ENCODE peak calls at places on chromosome 18, in six cellular contexts. X is thoracic aorta, R is mesendoderm, V is body of pancreas, T is Karpas-422, W is Panc1. Q is an unnamed sample.

GRCh38 chr18:21571763-21572162 is 28.7 kb downstream of the ESCO1 start:
- DNase-seq in W (no peak), X (no peak), R (no peak), V (no peak), T (no peak), Q (no peak)

GRCh38 chr18:70221911-70222278 is 16.4 kb upstream of the RTTN start:
- DNase-seq in X (no peak), V (no peak), T (no peak), R (no peak), W (no peak), Q (no peak)

GRCh38 chr18:71189581-71189980 is 900.7 kb downstream of the SOCS6 start:
- DNase-seq in T (no peak), W (no peak), X (no peak), R (no peak), V (no peak), Q (no peak)

GRCh38 chr18:36601316-36601715 is 227.5 kb downstream of the TPGS2 start:
- DNase-seq in R (no peak), X (no peak), W (no peak), T (no peak), V (no peak), Q (no peak)

GRCh38 chr18:58402247-58402646 is 226.6 kb downstream of the ALPK2 start:
- DNase-seq in X (no peak), R (peak; percentile 37), W (no peak), T (no peak), V (peak; percentile 66), Q (no peak)

GRCh38 chr18:48929951-48930713 is 20.6 kb downstream of the SMAD7 start:
- DNase-seq in T (no peak), X (no peak), W (no peak), R (peak; percentile 49), V (peak; percentile 88), Q (no peak)

GRCh38 chr18:13284330-13285027 is 65.9 kb downstream of the LDLRAD4 start:
- DNase-seq in V (no peak), W (no peak), T (no peak), X (no peak), R (no peak), Q (no peak)

GRCh38 chr18:57803119-57803969 is at the start of gene ATP8B1:
- DNase-seq in V (peak; percentile 98), W (no peak), R (peak; percentile 94), X (no peak), T (no peak), Q (no peak)

GRCh38 chr18:54739476-54739875 is 88.8 kb upstream of the RAB27B start:
- DNase-seq in X (no peak), R (no peak), T (no peak), V (no peak), W (no peak), Q (no peak)

GRCh38 chr18:62837011-62837410 is 121.7 kb downstream of the PHLPP1 start:
- DNase-seq in R (no peak), X (no peak), W (no peak), T (no peak), V (no peak), Q (no peak)

GRCh38 chr18:46416706-46417638 is 240.0 kb downstream of the LOXHD1 start:
- DNase-seq in T (peak; percentile 88), V (no peak), R (peak; percentile 85), X (no peak), W (no peak), Q (peak; percentile 28)

GRCh38 chr18:6557052-6557451 is 142.3 kb upstream of the L3MBTL4 start:
- DNase-seq in W (no peak), X (no peak), T (no peak), R (peak; percentile 40), V (no peak), Q (no peak)

GRCh38 chr18:64405161-64405560 is 256.3 kb upstream of the LINC00305 start:
- DNase-seq in X (no peak), T (no peak), V (no peak), W (no peak), R (no peak), Q (no peak)

GRCh38 chr18:64409511-64409910 is 260.6 kb upstream of the LINC00305 start:
- DNase-seq in X (no peak), R (peak; percentile 48), W (no peak), V (peak; percentile 22), T (peak; percentile 83), Q (no peak)

GRCh38 chr18:64407606-64408005 is 258.7 kb upstream of the LINC00305 start:
- DNase-seq in T (no peak), V (no peak), X (no peak), W (no peak), R (no peak), Q (no peak)

GRCh38 chr18:64415218-64415617 is 266.3 kb upstream of the LINC00305 start:
- DNase-seq in V (no peak), T (no peak), W (no peak), R (no peak), X (no peak), Q (no peak)

GRCh38 chr18:64410685-64411084 is 261.8 kb upstream of the LINC00305 start:
- DNase-seq in X (no peak), T (no peak), R (no peak), W (no peak), V (no peak), Q (no peak)
- H3K27ac ChIP-seq in X (no peak overlapping the region), T (no peak overlapping the region), R (no peak overlapping the region), W (no peak overlapping the region), V (no peak overlapping the region), Q (no peak overlapping the region)

DNA sequence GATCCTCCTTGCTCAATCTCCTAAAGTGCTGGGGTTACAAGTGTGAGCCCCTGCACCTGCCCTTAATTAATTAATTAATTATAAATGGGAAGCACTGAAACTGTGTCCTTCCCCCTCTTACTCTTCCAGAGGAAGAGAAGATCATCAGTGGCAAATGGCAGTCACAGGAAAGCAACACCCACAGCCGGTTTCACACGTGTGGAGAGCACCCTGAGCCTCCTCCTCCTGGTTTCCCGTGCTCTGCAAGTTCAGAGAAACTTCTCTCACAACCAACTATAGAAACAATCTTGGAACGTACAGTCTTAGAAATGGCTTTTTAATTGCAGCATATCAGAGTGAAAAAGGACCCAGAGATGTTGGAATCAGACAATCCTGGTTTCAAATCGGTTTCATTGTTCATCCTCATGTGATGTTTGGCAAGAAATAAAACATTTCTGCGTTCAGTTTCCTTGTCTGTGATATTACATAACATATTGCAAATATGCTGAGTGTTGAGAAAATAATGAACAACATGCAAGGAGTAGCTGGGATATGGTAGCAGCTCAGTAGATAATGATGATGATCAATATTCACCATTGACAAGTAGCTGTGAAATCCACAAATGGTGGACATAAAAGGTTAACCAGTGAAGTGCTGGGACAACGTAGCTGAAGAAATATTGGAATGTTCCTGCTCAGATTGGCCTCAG is 141.0 kb upstream of the KCTD1 start:
- DNase-seq in W (no peak), R (no peak), V (no peak), X (no peak), T (no peak), Q (no peak)
- H3K4me3 ChIP-seq in W (no peak overlapping the region), R (no peak overlapping the region), V (no peak overlapping the region), X (no peak overlapping the region), T (no peak overlapping the region), Q (no peak overlapping the region)

GRCh38 chr18:68693091-68693815 is 21.7 kb downstream of the TMX3 start:
- DNase-seq in W (no peak), X (no peak), R (no peak), V (no peak), T (no peak), Q (no peak)
- H3K36me3 ChIP-seq in W (peaks cover 9% of the 10 kb centered on the region), X (peaks cover 8% of the 10 kb centered on the region), R (peaks cover 7% of the 10 kb centered on the region), V (peaks cover 3% of the 10 kb centered on the region), T (peaks cover 53% of the 10 kb centered on the region), Q (peaks cover 75% of the 10 kb centered on the region)

DNA sequence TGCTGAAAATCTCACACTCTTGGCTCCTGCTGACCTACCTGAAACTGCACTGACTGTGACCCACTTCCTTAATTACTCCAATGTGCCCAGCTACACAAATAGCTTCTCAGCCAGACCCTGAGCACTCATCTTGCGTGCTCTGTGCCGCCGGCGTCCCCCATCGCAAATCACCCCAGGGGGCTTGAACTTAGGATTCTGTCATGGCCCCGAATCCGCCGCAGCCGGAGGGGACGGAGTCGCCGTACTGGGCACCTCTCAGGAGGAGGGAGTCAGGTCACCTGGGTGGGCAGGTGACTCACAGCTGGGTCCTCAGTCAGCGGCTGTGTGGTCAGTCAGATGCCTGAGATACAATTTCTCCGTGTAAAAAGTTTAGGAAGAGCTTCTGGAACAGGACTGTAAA is 804.9 kb upstream of the SALL3 start:
- DNase-seq in T (no peak), V (no peak), W (no peak), X (no peak), R (no peak), Q (no peak)
- H3K27ac ChIP-seq in T (no peak overlapping the region), V (no peak overlapping the region), W (no peak overlapping the region), X (no peak overlapping the region), R (no peak overlapping the region), Q (no peak overlapping the region)

DNA sequence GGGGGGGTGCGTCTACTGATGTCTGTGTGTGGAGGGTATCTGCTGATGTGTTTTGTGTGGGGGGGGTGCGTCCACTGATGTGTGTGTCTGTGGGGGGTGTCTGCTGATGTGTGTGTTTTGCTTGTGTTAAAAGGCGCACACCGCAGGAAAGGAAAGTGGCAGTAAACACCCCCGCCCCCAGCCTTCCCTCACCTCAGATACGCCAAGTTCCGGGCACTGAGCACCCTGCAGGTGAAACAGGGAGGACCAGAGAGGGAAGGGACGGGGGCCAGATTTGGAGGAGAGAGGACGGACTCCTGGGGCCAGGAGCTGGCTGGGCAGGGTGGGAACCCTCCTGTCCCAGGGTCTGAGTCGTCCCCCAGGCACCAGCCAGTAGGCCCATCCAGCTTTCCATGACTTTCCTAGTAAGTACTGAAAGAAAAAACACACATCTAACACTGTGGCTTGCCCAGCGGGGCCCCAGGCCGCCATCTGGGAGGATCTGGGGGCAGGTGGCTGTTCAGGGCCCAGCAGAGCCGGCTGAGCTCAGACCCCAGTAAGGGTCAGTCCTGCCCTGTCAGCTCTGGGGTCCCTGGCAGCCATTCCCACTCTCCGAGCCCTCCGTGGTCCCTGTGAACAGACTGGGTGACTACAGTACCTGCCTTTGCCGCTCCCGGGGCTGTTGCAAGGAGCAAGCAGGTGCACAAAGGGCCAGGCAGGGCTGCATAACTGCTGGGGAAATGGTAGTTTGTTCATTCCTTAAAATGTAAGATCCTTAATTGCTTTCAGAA is 126.9 kb downstream of the NFATC1 start:
- DNase-seq in W (no peak), R (no peak), V (no peak), X (no peak), T (peak; percentile 73), Q (no peak)
- H3K4me3 ChIP-seq in W (no peak overlapping the region), R (no peak overlapping the region), V (no peak overlapping the region), X (no peak overlapping the region), T (peak overlapping the region; percentile 55), Q (peak overlapping the region; percentile 22)

DNA sequence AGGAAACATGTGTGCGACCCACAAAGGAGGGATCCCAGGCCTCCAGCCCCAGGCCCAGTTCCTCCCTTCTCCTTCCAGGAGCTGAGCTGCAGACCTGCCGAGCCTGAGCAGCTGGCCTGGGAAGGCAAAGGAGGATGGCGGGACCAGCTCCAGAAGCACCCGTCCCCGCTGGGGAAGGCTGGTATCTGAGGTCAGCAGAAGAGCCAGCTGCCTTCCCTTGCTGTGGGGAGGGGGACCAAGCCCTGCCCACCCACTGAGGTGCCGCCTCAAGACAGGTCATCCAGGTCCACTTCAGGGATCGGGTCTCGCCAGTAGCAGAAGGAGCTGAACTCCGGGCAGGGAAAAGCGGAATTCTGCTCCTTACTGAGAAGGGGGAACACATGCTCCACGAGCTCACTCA is 73.2 kb downstream of the EMILIN2 start:
- DNase-seq in T (no peak), V (no peak), W (no peak), R (no peak), X (no peak), Q (no peak)
- H3K36me3 ChIP-seq in T (peaks cover 3% of the 10 kb centered on the region), V (peaks cover 21% of the 10 kb centered on the region), W (peaks cover 5% of the 10 kb centered on the region), R (peaks cover 6% of the 10 kb centered on the region), X (peaks cover 29% of the 10 kb centered on the region), Q (peaks cover 79% of the 10 kb centered on the region)

DNA sequence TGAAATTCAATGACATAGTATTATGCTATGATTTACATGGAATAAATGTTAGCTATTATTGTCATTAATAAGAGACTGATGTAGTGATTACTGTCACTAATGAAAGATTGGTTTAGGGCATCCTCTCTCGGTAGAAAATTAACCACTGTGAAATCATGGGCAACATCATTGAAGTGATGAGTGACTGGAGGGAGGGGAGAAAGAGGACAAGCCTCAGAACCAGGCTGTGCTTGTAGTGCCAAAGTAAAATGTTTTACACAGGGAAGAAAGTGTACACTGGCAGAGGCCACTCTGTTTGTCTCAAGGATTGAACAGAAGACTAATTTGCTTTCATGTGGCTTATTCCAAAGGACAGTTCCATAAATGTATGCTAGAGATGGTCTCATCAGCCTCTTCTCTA is 456.2 kb upstream of the TCF4 start:
- DNase-seq in X (no peak), W (no peak), R (no peak), V (no peak), T (no peak), Q (no peak)
- H3K27ac ChIP-seq in X (no peak overlapping the region), W (no peak overlapping the region), R (no peak overlapping the region), V (no peak overlapping the region), T (no peak overlapping the region), Q (no peak overlapping the region)